ENCODE peak calls at places on chromosomes 16 and 17, in four cellular contexts. L is activated T-cell treated with anti-CD3 and anti-CD28 coated beads, Interleukin-2, amount 50 U/mL, for 72 hours; I is nucleus accumbens; V is glutamatergic neuron. U is an unnamed sample.

GRCh38 chr17:38509008-38509771 is 80.9 kb downstream of the ARHGAP23 start:
- DNase-seq in I (peak), L (peak), V (peak), U (peak)

GRCh38 chr16:11263737-11264136 is 5.4 kb downstream of the TNP2 start:
- DNase-seq in V (no peak), L (peak), I (no peak), U (no peak)

GRCh38 chr17:49454050-49454449 is 39.4 kb upstream of the PHB1 start:
- DNase-seq in I (peak), L (no peak), V (no peak), U (peak)

GRCh38 chr17:76202516-76202915 is 37.8 kb downstream of the RNF157 start:
- DNase-seq in L (no peak), I (no peak), V (no peak), U (no peak)

GRCh38 chr17:73657473-73658116 is 13.3 kb upstream of the SDK2 start:
- DNase-seq in V (peak), L (peak), I (no peak), U (peak)

GRCh38 chr17:33927732-33928133 is 327.4 kb upstream of the CCL2 start:
- DNase-seq in V (no peak), L (no peak), I (no peak), U (no peak)

GRCh38 chr16:68166264-68166663 is 69.7 kb downstream of the ESRP2 start:
- DNase-seq in V (no peak), I (no peak), L (no peak), U (no peak)

GRCh38 chr16:1310832-1311200 is 1.4 kb downstream of the UBE2I start:
- DNase-seq in I (no peak), L (peak), V (no peak), U (no peak)

GRCh38 chr17:9432867-9433495 is 142.6 kb downstream of the STX8 start:
- DNase-seq in I (no peak), V (no peak), L (no peak), U (no peak)

U was measured in fibroblast of pulmonary artery.